ENCODE peak calls at places on chromosomes 6 and 20, in five cellular contexts. J is GM12891; L is activated T-helper 1 cell treated with anti-CD3 and anti-CD28 coated beads, Interleukin-2, amount 50 U/mL, for 16 hours; M is lung microvascular endothelial cell; W is ELR. T is an unnamed sample.

GRCh38 chr6:115551510-115551909 is 509.2 kb downstream of the FRK start:
- DNase-seq in J (no peak), L (no peak), M (no peak), W (no peak), T (no peak)

GRCh38 chr20:3980260-3981131 is 34.9 kb downstream of the RNF24 start:
- DNase-seq in J (no peak), L (no peak), M (peak; percentile 80), W (peak; percentile 75), T (no peak)

GRCh38 chr6:10585232-10585887 is 64.2 kb downstream of the GCNT2 start:
- DNase-seq in J (no peak), L (no peak), M (no peak), W (peak; percentile 22), T (no peak)

GRCh38 chr6:13273931-13274706 is 54.2 kb downstream of the TBC1D7 start:
- DNase-seq in J (no peak), L (peak; percentile 35), M (no peak), W (no peak), T (peak; percentile 31)

GRCh38 chr20:46458891-46459750 is 52.7 kb upstream of the ELMO2 start:
- DNase-seq in J (no peak), L (no peak), M (no peak), W (no peak), T (no peak)

GRCh38 chr6:31208506-31208905 is 38.0 kb upstream of the POU5F1 start:
- DNase-seq in J (no peak), L (no peak), M (no peak), W (no peak), T (no peak)

GRCh38 chr20:47389867-47390347 is 33.4 kb upstream of the ZMYND8 start:
- DNase-seq in J (no peak), L (no peak), M (no peak), W (peak; percentile 98), T (no peak)

GRCh38 chr20:45419188-45420091 is 3.5 kb downstream of the PIGT start:
- DNase-seq in J (no peak), L (no peak), M (peak; percentile 99), W (peak; percentile 99), T (no peak)

GRCh38 chr6:144349690-144350132 is 64.6 kb downstream of the UTRN start:
- DNase-seq in J (no peak), L (no peak), M (peak; percentile 99), W (peak; percentile 72), T (peak; percentile 49)

GRCh38 chr6:122800906-122801305 is 11.8 kb downstream of the SMPDL3A start:
- DNase-seq in J (no peak), L (no peak), M (no peak), W (no peak), T (no peak)

GRCh38 chr6:13696226-13696625 is 15.4 kb downstream of the RANBP9 start:
- DNase-seq in J (no peak), L (no peak), M (no peak), W (peak; percentile 87), T (no peak)

GRCh38 chr6:167441653-167442644 is 117.1 kb downstream of the TTLL2 start:
- DNase-seq in J (no peak), L (no peak), M (no peak), W (no peak), T (no peak)

GRCh38 chr6:81682238-81682795 is 70.2 kb downstream of the TENT5A start:
- DNase-seq in J (no peak), L (no peak), M (no peak), W (no peak), T (no peak)

GRCh38 chr6:25893778-25894177 is 19.7 kb upstream of the SLC17A3 start:
- DNase-seq in J (no peak), L (no peak), M (no peak), W (no peak), T (no peak)

GRCh38 chr6:143759666-143760065 is 81.9 kb downstream of the PHACTR2 start:
- DNase-seq in J (no peak), L (no peak), M (peak; percentile 40), W (peak; percentile 4), T (peak; percentile 79)

GRCh38 chr20:40650707-40651106 is 38.3 kb downstream of the MAFB start:
- DNase-seq in J (no peak), L (no peak), M (peak; percentile 88), W (peak; percentile 35), T (no peak)

GRCh38 chr6:53179961-53180651 is 31.5 kb upstream of the GCM1 start:
- DNase-seq in J (no peak), L (no peak), M (peak; percentile 90), W (no peak), T (no peak)

GRCh38 chr6:14863896-14864850 is 381.7 kb upstream of the JARID2 start:
- DNase-seq in J (no peak), L (no peak), M (no peak), W (no peak), T (no peak)

GRCh38 chr6:37308084-37308817 is 45.5 kb upstream of the RNF8 start:
- DNase-seq in J (no peak), L (no peak), M (no peak), W (no peak), T (no peak)

GRCh38 chr20:6579824-6580223 is 187.7 kb upstream of the BMP2 start:
- DNase-seq in J (no peak), L (no peak), M (no peak), W (no peak), T (no peak)

GRCh38 chr6:81446509-81446908 is 306.0 kb downstream of the TENT5A start:
- DNase-seq in J (no peak), L (no peak), M (no peak), W (no peak), T (no peak)

GRCh38 chr6:17311595-17312311 is 30.6 kb downstream of the RBM24 start:
- DNase-seq in J (no peak), L (no peak), M (no peak), W (no peak), T (no peak)

GRCh38 chr20:2296545-2297351 is 947 bp downstream of the TGM3 start:
- DNase-seq in J (no peak), L (no peak), M (no peak), W (no peak), T (no peak)

GRCh38 chr6:53011993-53012392 is 16.9 kb upstream of the GSTA4 start:
- DNase-seq in J (no peak), L (no peak), M (no peak), W (peak; percentile 4), T (no peak)

GRCh38 chr6:149459761-149460160 is 25.1 kb downstream of the ZC3H12D start:
- DNase-seq in J (no peak), L (no peak), M (no peak), W (peak; percentile 80), T (no peak)

GRCh38 chr6:111057074-111057752 is 30.1 kb upstream of the SLC16A10 start:
- DNase-seq in J (peak; percentile 8), L (no peak), M (peak; percentile 60), W (peak; percentile 66), T (peak; percentile 73)

GRCh38 chr6:85712346-85712745 is 69.7 kb upstream of the SYNCRIP start:
- DNase-seq in J (no peak), L (no peak), M (no peak), W (no peak), T (no peak)

GRCh38 chr20:12535316-12535715 is 473.5 kb upstream of the SPTLC3 start:
- DNase-seq in J (no peak), L (no peak), M (no peak), W (no peak), T (no peak)

GRCh38 chr6:6998194-6998569 is 109.6 kb upstream of the RREB1 start:
- DNase-seq in J (no peak), L (no peak), M (no peak), W (peak; percentile 4), T (no peak)

GRCh38 chr6:154606457-154606856 is 96.0 kb upstream of the CNKSR3 start:
- DNase-seq in J (peak; percentile 35), L (peak; percentile 73), M (no peak), W (no peak), T (no peak)

GRCh38 chr20:57601211-57601570 is 19.0 kb downstream of the ZBP1 start:
- DNase-seq in J (no peak), L (no peak), M (no peak), W (peak; percentile 68), T (no peak)

GRCh38 chr6:73236147-73236750 is 11.0 kb upstream of the KHDC1L start:
- DNase-seq in J (no peak), L (no peak), M (no peak), W (peak; percentile 97), T (no peak)

GRCh38 chr6:68313911-68314310 is 321.2 kb upstream of the ADGRB3 start:
- DNase-seq in J (no peak), L (no peak), M (no peak), W (peak; percentile 2), T (no peak)

GRCh38 chr6:165988306-165988756 is 179.3 kb downstream of the TBXT start:
- DNase-seq in J (no peak), L (no peak), M (no peak), W (no peak), T (no peak)